ENCODE peak calls at places on chromosomes 6 and 20, in four cellular contexts. U is uterus, X is foreskin fibroblast, T is PC-9. P is an unnamed sample.

GRCh38 chr6:90144396-90144795 is 152.2 kb downstream of the BACH2 start:
- DNase-seq in U (no peak), X (no peak), T (no peak), P (no peak)

GRCh38 chr6:167493961-167494697 is 169.2 kb downstream of the TTLL2 start:
- DNase-seq in U (peak), X (no peak), T (no peak), P (no peak)

GRCh38 chr6:26383624-26384417 is 913 bp downstream of the BTN2A2 start:
- DNase-seq in U (no peak), X (peak), T (peak), P (peak)

GRCh38 chr6:141110486-141110885 is 1022.2 kb upstream of the GJE1 start:
- DNase-seq in U (no peak), X (peak), T (no peak), P (no peak)

GRCh38 chr20:46967647-46968046 is 73.0 kb downstream of the EYA2 start:
- DNase-seq in U (no peak), X (no peak), T (no peak), P (no peak)

GRCh38 chr20:50026746-50027575 is 44.2 kb downstream of the SNAI1 start:
- DNase-seq in U (no peak), X (no peak), T (no peak), P (no peak)

GRCh38 chr6:131160254-131160758 is 25.0 kb downstream of the AKAP7 start:
- DNase-seq in U (no peak), X (no peak), T (no peak), P (no peak)

GRCh38 chr20:35303382-35303734 is 11.1 kb upstream of the FAM83C start:
- DNase-seq in U (no peak), X (no peak), T (no peak), P (no peak)

GRCh38 chr6:117050301-117050700 is 173.3 kb downstream of the RFX6 start:
- DNase-seq in U (no peak), X (no peak), T (no peak), P (no peak)

GRCh38 chr6:45658396-45658795 is 280.7 kb upstream of the SUPT3H start:
- DNase-seq in U (no peak), X (peak), T (no peak), P (no peak)

GRCh38 chr6:110517601-110518280 is 41.3 kb upstream of the SLC22A16 start:
- DNase-seq in U (no peak), X (peak), T (no peak), P (no peak)

GRCh38 chr6:114135348-114136002 is 164.5 kb upstream of the HDAC2 start:
- DNase-seq in U (no peak), X (no peak), T (no peak), P (no peak)

GRCh38 chr6:10210052-10210451 is 204.8 kb downstream of the TFAP2A start:
- DNase-seq in U (no peak), X (peak), T (no peak), P (no peak)

GRCh38 chr6:154899825-154900468 is 95.2 kb upstream of the TIAM2 start:
- DNase-seq in U (no peak), X (no peak), T (no peak), P (no peak)
- TF ChIP-seq CTCF in U (no peak), X (no peak), T (no peak), P (no peak)

DNA sequence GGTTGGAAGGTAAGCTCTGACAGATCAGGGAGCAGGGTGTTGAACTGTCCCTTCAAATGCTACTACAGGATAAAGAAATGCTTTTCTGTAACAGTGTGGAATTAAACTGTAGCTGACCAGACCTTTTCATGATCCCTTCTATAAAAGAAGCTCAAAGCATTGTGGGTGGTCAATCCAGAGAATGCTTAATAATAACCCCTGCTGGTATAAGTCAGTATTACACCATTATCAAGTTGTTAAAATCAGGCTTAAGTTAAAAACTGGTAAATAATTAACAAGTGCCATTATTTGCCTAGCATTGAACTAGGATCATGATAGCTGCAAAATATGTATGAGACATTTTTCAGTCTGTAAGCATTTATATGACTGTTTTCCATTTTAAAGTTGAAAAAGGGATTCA is 468.9 kb downstream of the PKHD1 start:
- DNase-seq in U (no peak), X (no peak), T (no peak), P (no peak)
- TF ChIP-seq CTCF in U (no peak), X (no peak), T (peak), P (peak)

DNA sequence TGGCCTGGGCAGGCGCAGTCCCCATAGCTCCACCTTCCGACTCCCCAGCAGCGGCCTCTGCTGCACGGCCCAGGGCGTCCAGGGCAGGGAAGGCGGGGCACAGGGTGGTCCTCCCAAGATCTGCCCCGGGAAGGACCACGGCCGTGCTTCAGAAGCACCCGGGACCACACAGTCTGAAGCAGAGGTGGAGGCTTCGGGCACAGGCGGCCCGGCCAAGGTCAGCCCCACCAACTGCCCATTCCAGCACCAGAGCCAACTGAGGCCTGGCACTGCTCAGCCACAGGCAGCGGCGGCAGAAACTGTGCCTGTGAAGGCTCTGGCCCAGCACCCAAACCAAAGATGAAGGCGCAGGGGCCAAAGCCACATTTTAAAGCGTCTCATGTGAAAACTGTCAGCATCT is 20.6 kb downstream of the KCNQ2 start:
- DNase-seq in U (no peak), X (no peak), T (no peak), P (no peak)
- TF ChIP-seq CTCF in U (no peak), X (no peak), T (no peak), P (no peak)

GRCh38 chr6:46730918-46731461 is 4.2 kb downstream of the PLA2G7 start:
- DNase-seq in U (no peak), X (no peak), T (no peak), P (no peak)

GRCh38 chr6:46733410-46733809 is 1.8 kb downstream of the PLA2G7 start:
- DNase-seq in U (no peak), X (no peak), T (peak), P (no peak)

GRCh38 chr6:46735720-46736031 is 501 bp upstream of the PLA2G7 start:
- DNase-seq in U (no peak), X (no peak), T (no peak), P (no peak)

GRCh38 chr6:46736913-46737312 is 1.7 kb upstream of the PLA2G7 start:
- DNase-seq in U (no peak), X (no peak), T (peak), P (no peak)

DNA sequence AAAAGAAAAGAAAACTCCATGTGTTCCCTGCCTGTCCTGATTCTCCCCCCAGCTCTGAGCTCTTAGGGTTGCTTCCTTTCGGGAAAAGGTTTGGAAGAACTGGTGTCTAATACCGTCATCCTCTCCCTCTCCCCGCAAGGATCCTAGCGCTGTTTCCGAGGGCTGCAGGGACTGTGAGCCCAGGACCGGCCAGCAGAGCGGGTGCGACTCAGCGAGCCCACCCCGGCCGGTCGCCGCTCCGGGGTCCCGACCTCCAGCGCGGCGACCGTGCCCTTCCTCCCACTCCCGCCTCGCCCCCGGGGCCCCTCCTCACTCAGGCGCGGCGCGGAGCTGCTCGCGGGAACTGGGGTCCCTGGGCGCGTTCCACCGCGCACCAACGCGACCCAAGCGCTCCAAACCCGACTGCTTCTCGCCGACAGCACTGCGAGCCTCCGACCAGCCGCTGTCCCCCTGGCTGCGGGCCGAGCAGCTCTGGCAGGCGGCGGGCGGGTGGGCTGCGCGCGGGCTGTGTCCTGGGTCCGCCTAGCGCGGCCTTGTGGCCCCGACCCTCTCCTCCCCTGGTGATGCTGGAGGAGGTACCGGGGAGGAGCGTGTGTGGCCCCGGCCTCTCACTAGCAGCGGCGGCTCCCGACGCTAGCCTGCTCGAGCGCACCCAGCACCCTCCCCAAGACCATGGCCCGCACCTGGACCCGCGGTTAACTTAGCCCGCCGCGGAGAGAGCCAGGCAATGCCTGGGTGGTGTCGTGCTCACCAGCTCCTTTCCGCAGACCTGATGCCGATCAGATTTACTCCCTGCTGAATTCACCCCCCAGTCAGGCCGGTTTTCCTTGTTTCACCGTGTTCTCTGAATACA is at the start of gene PLA2G7:
- DNase-seq in U (no peak), X (peak), T (peak), P (no peak)
- TF ChIP-seq CTCF in U (no peak), X (no peak), T (no peak), P (no peak)

GRCh38 chr6:43459535-43459934 is 4.2 kb upstream of the DLK2 start:
- DNase-seq in U (no peak), X (no peak), T (no peak), P (no peak)

GRCh38 chr6:43460032-43460431 is 4.7 kb upstream of the DLK2 start:
- DNase-seq in U (no peak), X (no peak), T (no peak), P (no peak)

GRCh38 chr6:43455034-43455747 is at the start of gene DLK2:
- DNase-seq in U (no peak), X (peak), T (no peak), P (peak)

GRCh38 chr6:43456737-43457126 is 1.4 kb upstream of the DLK2 start:
- DNase-seq in U (no peak), X (no peak), T (no peak), P (no peak)

GRCh38 chr6:43457643-43458042 is 2.3 kb upstream of the DLK2 start:
- DNase-seq in U (no peak), X (no peak), T (no peak), P (no peak)
- TF ChIP-seq CTCF in U (no peak), X (no peak), T (peak), P (no peak)

DNA sequence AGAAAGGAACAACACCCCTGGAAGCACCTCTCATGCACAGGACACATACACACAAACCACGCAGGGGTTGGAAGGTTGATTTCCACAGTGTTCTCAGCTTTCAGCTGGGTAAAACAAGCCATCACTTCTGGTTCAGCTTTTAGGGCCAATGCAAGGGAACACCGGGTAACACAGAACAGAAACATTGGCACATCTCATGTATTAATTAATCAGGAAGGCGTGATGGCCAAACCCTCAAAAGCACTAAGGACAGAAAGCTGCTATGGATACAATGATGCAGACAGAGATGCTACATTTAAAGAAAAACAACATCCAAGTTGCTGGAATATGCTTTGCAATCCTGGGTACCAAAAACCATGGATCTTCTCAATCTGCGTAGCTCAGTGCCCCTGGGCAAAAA is 104.3 kb upstream of the BEND6 start:
- DNase-seq in U (no peak), X (no peak), T (no peak), P (no peak)
- TF ChIP-seq CTCF in U (no peak), X (no peak), T (no peak), P (no peak)

GRCh38 chr20:58155148-58155925 is 73.1 kb downstream of the ANKRD60 start:
- DNase-seq in U (no peak), X (no peak), T (no peak), P (no peak)
- TF ChIP-seq CTCF in U (no peak), X (no peak), T (no peak), P (no peak)

GRCh38 chr20:57465486-57465885 is 59.5 kb downstream of the CTCFL start:
- DNase-seq in U (no peak), X (no peak), T (no peak), P (no peak)

GRCh38 chr20:57462781-57463180 is 62.2 kb downstream of the CTCFL start:
- DNase-seq in U (no peak), X (no peak), T (no peak), P (no peak)

GRCh38 chr20:57465943-57466342 is 59.0 kb downstream of the CTCFL start:
- DNase-seq in U (no peak), X (no peak), T (no peak), P (no peak)

GRCh38 chr20:57461726-57462125 is 63.2 kb downstream of the CTCFL start:
- DNase-seq in U (no peak), X (no peak), T (no peak), P (no peak)

DNA sequence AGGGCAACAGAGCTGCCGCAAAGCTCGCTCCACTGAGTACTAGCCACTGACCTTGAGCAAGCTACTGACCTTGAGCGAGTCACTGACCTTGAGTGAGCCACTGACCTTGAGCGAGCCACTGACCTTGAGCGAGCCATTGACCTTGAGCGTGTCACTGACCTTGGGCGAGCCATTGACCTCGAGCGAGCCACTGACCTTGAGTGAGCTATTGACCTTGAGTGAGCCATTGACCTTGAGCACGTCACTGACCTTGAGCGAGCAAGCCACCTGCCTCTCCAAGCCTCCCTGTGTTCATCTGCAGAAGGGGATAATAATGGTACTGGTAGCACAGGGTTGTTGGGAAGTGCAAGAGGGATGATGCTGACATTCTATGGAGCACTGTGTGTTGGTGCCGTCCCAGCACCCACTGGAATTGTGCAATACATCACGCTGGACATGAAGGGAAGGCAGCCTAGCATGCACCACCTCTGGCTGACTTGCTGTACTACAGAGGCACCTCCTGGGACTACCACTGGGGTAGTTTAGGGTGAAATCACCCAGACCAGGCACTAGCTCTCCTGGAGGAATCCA is 60.2 kb downstream of the CTCFL start:
- DNase-seq in U (no peak), X (no peak), T (peak), P (no peak)
- TF ChIP-seq CTCF in U (no peak), X (no peak), T (peak), P (no peak)

P was measured in natural killer cell.